ENCODE peak calls at places on chromosomes 1 and 21, in seven cellular contexts. P is A549; D is tibial nerve; N is colonic mucosa; G is heart left ventricle; M is CD4-positive, CD25-positive, alpha-beta regulatory T cell; V is IMR-90. R is an unnamed sample.

GRCh38 chr1:8439015-8439702 is 121.2 kb downstream of the SLC45A1 start:
- DNase-seq in G (peak; percentile 88), M (no peak), D (peak; percentile 67), P (no peak), V (peak; percentile 88), N (peak; percentile 74), R (peak; percentile 93)

GRCh38 chr1:9689011-9689706 is 37.6 kb downstream of the PIK3CD start:
- DNase-seq in V (peak; percentile 52), N (peak; percentile 89), P (peak; percentile 61), D (peak; percentile 74), M (peak; percentile 71), G (peak; percentile 92), R (peak; percentile 89)

GRCh38 chr1:73854527-73854926 is 343.4 kb downstream of the LRRIQ3 start:
- DNase-seq in V (no peak), G (no peak), P (no peak), M (no peak), D (no peak), N (no peak), R (no peak)

GRCh38 chr21:28554660-28555475 is 437.8 kb downstream of the LTN1 start:
- DNase-seq in M (no peak), G (no peak), V (peak; percentile 63), D (no peak), N (no peak), P (no peak), R (no peak)

GRCh38 chr1:151839457-151840409 is at the start of gene C2CD4D:
- DNase-seq in M (peak; percentile 87), V (no peak), D (peak; percentile 38), N (peak; percentile 83), P (no peak), G (no peak), R (peak; percentile 82)

GRCh38 chr1:152514715-152515453 is 602 bp downstream of the CRCT1 start:
- DNase-seq in D (no peak), M (no peak), N (no peak), P (no peak), G (no peak), V (no peak), R (no peak)

GRCh38 chr21:46116189-46116845 is 18.4 kb downstream of the COL6A2 start:
- DNase-seq in M (no peak), V (no peak), G (no peak), D (peak; percentile 9), P (no peak), N (no peak), R (peak; percentile 0)

GRCh38 chr1:171645553-171646336 is 6.7 kb downstream of the MYOC start:
- DNase-seq in D (no peak), V (no peak), G (peak; percentile 69), N (peak; percentile 61), M (no peak), P (no peak), R (peak; percentile 16)

GRCh38 chr1:67675800-67676199 is 9.2 kb upstream of the GADD45A start:
- DNase-seq in D (no peak), V (peak; percentile 65), N (no peak), P (no peak), M (no peak), G (no peak), R (no peak)

GRCh38 chr1:190320952-190321351 is 156.7 kb downstream of the BRINP3 start:
- DNase-seq in G (no peak), N (no peak), P (peak; percentile 41), D (no peak), V (peak; percentile 63), M (no peak), R (no peak)

GRCh38 chr1:155123801-155124200 is 3.9 kb upstream of the EFNA1 start:
- DNase-seq in N (no peak), P (peak; percentile 38), D (no peak), G (no peak), M (no peak), V (no peak), R (no peak)

GRCh38 chr1:15584489-15585363 is at the start of gene AGMAT:
- DNase-seq in M (peak; percentile 80), G (no peak), N (peak; percentile 76), D (no peak), P (peak; percentile 76), V (no peak), R (peak; percentile 53)

GRCh38 chr1:156608036-156608674 is 6.9 kb upstream of the GPATCH4 start:
- DNase-seq in G (no peak), V (peak; percentile 75), P (peak; percentile 84), M (peak; percentile 86), N (peak; percentile 58), D (no peak), R (peak; percentile 57)

GRCh38 chr1:152018537-152018936 is 18.3 kb downstream of the S100A11 start:
- DNase-seq in M (peak; percentile 48), G (no peak), V (no peak), N (no peak), P (peak; percentile 42), D (no peak), R (peak; percentile 45)

GRCh38 chr1:226891846-226892533 is 21.6 kb downstream of the PSEN2 start:
- DNase-seq in V (peak; percentile 52), P (no peak), G (no peak), N (no peak), D (no peak), M (no peak), R (no peak)

GRCh38 chr1:18005238-18005637 is 102.4 kb upstream of the IGSF21 start:
- DNase-seq in G (no peak), M (no peak), N (no peak), V (no peak), D (no peak), P (no peak), R (no peak)

GRCh38 chr1:116105996-116106395 is 5.2 kb upstream of the MAB21L3 start:
- DNase-seq in M (no peak), V (no peak), P (no peak), N (no peak), G (no peak), D (no peak), R (no peak)

GRCh38 chr1:172338295-172338735 is 82.2 kb upstream of the C1orf105 start:
- DNase-seq in V (no peak), P (no peak), N (no peak), D (no peak), M (peak; percentile 58), G (no peak), R (no peak)

GRCh38 chr1:21955474-21956281 is 18.6 kb upstream of the HSPG2 start:
- DNase-seq in P (no peak), G (peak; percentile 62), D (no peak), N (no peak), M (peak; percentile 72), V (no peak), R (no peak)

GRCh38 chr21:28537371-28538079 is 455.2 kb downstream of the LTN1 start:
- DNase-seq in D (no peak), N (no peak), P (no peak), G (no peak), M (no peak), V (peak; percentile 100), R (no peak)

GRCh38 chr1:109383850-109384249 is 13.9 kb downstream of the SORT1 start:
- DNase-seq in P (no peak), V (no peak), M (no peak), N (no peak), G (no peak), D (no peak), R (no peak)

GRCh38 chr1:10107985-10108663 is 75.4 kb downstream of the UBE4B start:
- DNase-seq in P (peak; percentile 16), M (no peak), V (peak; percentile 85), N (no peak), G (no peak), D (no peak), R (no peak)

DNA sequence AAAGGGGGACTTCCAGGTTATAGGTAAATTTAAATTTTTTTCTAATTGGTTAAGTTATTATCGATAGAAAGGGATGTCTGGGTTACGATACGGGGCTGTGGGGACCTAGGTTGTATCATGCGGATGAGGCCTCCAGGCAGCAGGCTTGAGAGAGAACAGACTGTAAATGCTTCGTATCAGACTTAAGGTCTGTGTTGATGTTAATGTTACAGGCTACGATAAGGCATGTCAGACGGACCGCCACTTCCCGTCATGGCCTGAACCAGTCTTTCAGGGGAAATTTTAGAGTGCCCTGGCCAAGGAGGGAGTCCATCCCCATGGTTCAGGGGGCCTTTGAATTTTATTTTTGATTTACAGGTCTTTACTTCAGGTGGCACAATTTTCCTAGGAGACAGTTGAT is 16.7 kb downstream of the ABCG1 start:
- DNase-seq in N (no peak), M (peak; percentile 23), P (no peak), G (no peak), D (no peak), V (no peak), R (no peak)
- H3K27ac ChIP-seq in N (no peak overlapping the region), M (peak overlapping the region; percentile 98), P (peak overlapping the region; percentile 74), G (peak overlapping the region; percentile 60), D (peak overlapping the region; percentile 86), V (no peak overlapping the region), R (no peak overlapping the region)

DNA sequence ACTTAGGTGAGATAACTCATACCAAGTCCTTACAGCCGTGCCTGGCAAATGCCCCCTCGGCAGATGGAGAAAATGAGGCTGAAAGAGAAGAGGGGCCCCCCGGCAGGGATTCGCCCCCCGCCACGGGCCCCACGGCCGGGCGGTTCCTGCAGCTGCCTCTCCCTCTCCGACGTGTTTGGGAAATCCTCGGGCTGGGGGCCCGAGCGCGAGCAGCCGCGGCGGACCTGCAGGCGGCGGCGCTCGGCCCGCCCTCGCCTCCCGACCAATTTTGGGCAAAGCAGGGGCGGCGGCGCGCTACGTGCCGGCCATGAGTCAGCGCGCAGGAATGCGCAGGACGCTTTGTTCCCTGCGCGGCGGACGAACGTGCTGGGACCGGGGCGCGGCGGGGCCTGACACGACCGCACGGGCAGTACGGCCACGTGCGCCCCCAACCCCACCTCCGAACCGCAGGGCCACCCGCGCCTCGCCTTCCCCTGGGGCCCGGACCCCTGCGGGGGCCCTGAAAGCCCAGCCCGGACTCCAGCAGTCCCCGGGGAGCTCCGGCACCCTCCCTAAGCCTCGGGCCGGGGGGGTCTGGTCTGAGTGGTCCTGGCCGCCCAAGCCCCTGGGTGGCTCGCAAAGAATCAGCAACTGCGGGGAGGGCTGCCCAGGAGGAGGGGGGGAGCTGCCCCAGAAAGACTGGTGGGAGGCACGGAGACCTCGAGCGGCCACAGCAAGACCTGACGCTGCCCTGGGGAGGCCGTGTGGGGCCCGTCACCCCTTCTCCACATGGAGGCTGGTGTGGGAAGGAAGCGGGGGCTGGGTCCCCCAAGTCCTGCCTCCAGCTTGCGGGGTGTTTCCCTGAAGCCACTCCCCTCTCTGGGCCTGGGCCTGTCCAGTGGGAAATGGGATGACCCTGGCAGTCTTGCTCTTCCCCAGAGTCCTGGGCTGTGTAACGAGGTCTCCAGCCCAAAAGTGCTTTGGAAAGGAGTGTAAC is 11.9 kb upstream of the EDN2 start:
- DNase-seq in N (peak; percentile 80), V (peak; percentile 83), G (peak; percentile 91), M (peak; percentile 56), D (peak; percentile 83), P (peak; percentile 82), R (peak; percentile 95)
- H3K27ac ChIP-seq in N (no peak overlapping the region), V (peak overlapping the region; percentile 56), G (peak overlapping the region; percentile 96), M (no peak overlapping the region), D (peak overlapping the region; percentile 97), P (peak overlapping the region; percentile 82), R (peak overlapping the region; percentile 85)

GRCh38 chr1:168202941-168203654 is 22.7 kb upstream of the SFT2D2 start:
- DNase-seq in M (no peak), N (no peak), G (no peak), V (peak; percentile 81), D (no peak), P (no peak), R (no peak)
- H3K27ac ChIP-seq in M (no peak overlapping the region), N (no peak overlapping the region), G (no peak overlapping the region), V (peak overlapping the region; percentile 24), D (peak overlapping the region; percentile 14), P (no peak overlapping the region), R (no peak overlapping the region)

DNA sequence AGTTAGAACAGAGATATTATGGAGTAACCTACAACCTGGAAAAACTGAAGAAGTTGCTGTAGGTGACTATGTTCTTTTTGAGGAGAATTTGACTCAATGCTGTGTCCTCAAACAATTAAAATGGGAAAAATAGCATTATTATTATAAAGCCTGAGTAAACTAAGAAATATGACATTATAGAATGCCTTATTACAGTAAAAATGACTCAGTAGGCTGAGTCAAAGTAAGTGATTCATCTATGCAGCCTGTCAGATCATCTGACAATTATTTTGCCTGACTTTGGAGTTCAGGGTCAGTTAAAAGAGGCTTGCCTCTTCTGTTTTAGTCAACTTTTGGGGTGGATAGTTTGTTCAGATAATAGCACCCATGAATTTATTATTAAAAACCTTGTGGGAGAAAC is 150.8 kb upstream of the PTGFR start:
- DNase-seq in N (no peak), D (no peak), V (peak; percentile 88), G (no peak), P (no peak), M (no peak), R (no peak)
- H3K27ac ChIP-seq in N (no peak overlapping the region), D (no peak overlapping the region), V (no peak overlapping the region), G (no peak overlapping the region), P (no peak overlapping the region), M (no peak overlapping the region), R (no peak overlapping the region)